ENCODE peak calls at places on chromosomes 6 and 20, in six cellular contexts. V is naive thymus-derived CD4-positive, alpha-beta T cell; S is mucosa of descending colon; A is OCI-M1; W is neural progenitor cell; K is progenitor cell of endocrine pancreas. P is an unnamed sample.

GRCh38 chr6:133132092-133132491 is 109.1 kb upstream of the EYA4 start:
- DNase-seq in W (no peak), K (no peak), A (no peak), S (no peak), V (no peak), P (no peak)

GRCh38 chr6:89034586-89035251 is 45.8 kb upstream of the PNRC1 start:
- DNase-seq in A (no peak), K (no peak), W (peak; percentile 20), S (no peak), V (no peak), P (no peak)

GRCh38 chr20:400451-401275 is 7.4 kb upstream of the RBCK1 start:
- DNase-seq in W (no peak), A (peak; percentile 80), K (no peak), S (peak; percentile 12), V (no peak), P (no peak)

GRCh38 chr6:100084301-100085161 is 90.5 kb upstream of the MCHR2 start:
- DNase-seq in A (no peak), W (no peak), S (no peak), V (no peak), K (no peak), P (no peak)

GRCh38 chr6:145112711-145113148 is 622.6 kb downstream of the EPM2A start:
- DNase-seq in S (no peak), K (no peak), V (no peak), A (no peak), W (no peak), P (no peak)

GRCh38 chr20:20360464-20360863 is 7.4 kb upstream of the INSM1 start:
- DNase-seq in W (peak; percentile 76), V (no peak), K (peak; percentile 30), S (peak; percentile 47), A (peak; percentile 71), P (no peak)

GRCh38 chr20:25421107-25421506 is 13.6 kb downstream of the GINS1 start:
- DNase-seq in W (no peak), S (no peak), A (no peak), K (no peak), V (no peak), P (no peak)

GRCh38 chr6:54614499-54615195 is 231.9 kb upstream of the FAM83B start:
- DNase-seq in A (no peak), S (no peak), W (peak; percentile 37), V (no peak), K (no peak), P (no peak)

GRCh38 chr6:136365781-136366354 is 76.2 kb upstream of the BCLAF1 start:
- DNase-seq in K (no peak), W (no peak), A (peak; percentile 38), V (peak; percentile 9), S (peak; percentile 68), P (peak; percentile 42)